ENCODE peak calls at places on chromosomes 2 and 18, in nine cellular contexts. Q is tibial nerve, B is body of pancreas, M is kidney epithelial cell, O is heart left ventricle, I is psoas muscle, H is K562, J is astrocyte of the spinal cord, L is HepG2. R is an unnamed sample.

GRCh38 chr18:3120356-3120755 is 99.4 kb downstream of the MYOM1 start:
- DNase-seq in B (no peak), O (no peak), I (no peak), J (no peak), L (peak; percentile 57), M (no peak), Q (no peak), H (no peak), R (no peak)

GRCh38 chr18:39441648-39442047 is 1876.0 kb upstream of the CELF4 start:
- DNase-seq in H (no peak), O (no peak), L (no peak), M (no peak), I (no peak), Q (no peak), B (no peak), J (no peak), R (no peak)

GRCh38 chr2:70241338-70241737 is 7.1 kb downstream of the TIA1 start:
- DNase-seq in B (no peak), L (no peak), I (no peak), O (no peak), J (peak; percentile 35), M (no peak), H (no peak), Q (no peak), R (no peak)

GRCh38 chr18:69865656-69866241 is 81.9 kb downstream of the CD226 start:
- DNase-seq in O (no peak), L (no peak), J (no peak), B (no peak), Q (no peak), H (no peak), M (no peak), I (no peak), R (no peak)

GRCh38 chr2:12804141-12804857 is 87.6 kb downstream of the TRIB2 start:
- DNase-seq in I (no peak), H (no peak), J (no peak), Q (no peak), M (no peak), L (no peak), B (no peak), O (no peak), R (no peak)

GRCh38 chr2:60819155-60819862 is 62.1 kb upstream of the REL start:
- DNase-seq in Q (no peak), M (no peak), O (no peak), L (no peak), J (no peak), H (no peak), B (peak; percentile 15), I (no peak), R (no peak)

GRCh38 chr2:179811042-179811441 is 50.4 kb downstream of the ZNF385B start:
- DNase-seq in B (no peak), O (no peak), I (no peak), H (no peak), L (no peak), J (no peak), M (no peak), Q (no peak), R (no peak)

GRCh38 chr2:133495226-133495625 is 73.0 kb downstream of the NCKAP5 start:
- DNase-seq in H (no peak), L (no peak), O (no peak), M (no peak), J (no peak), Q (no peak), I (no peak), B (no peak), R (no peak)

GRCh38 chr2:164625378-164625971 is 4.2 kb upstream of the GRB14 start:
- DNase-seq in M (no peak), B (no peak), O (no peak), H (no peak), J (peak; percentile 36), I (no peak), L (no peak), Q (no peak), R (no peak)

GRCh38 chr2:238738917-238739316 is 109.0 kb upstream of the TWIST2 start:
- DNase-seq in M (no peak), J (no peak), Q (no peak), O (no peak), B (no peak), I (no peak), H (no peak), L (no peak), R (no peak)

GRCh38 chr18:36903215-36903928 is 74.4 kb downstream of the KIAA1328 start:
- DNase-seq in M (no peak), I (no peak), O (no peak), H (no peak), L (no peak), J (peak; percentile 10), B (no peak), Q (no peak), R (no peak)

GRCh38 chr18:79542876-79543750 is 136.5 kb upstream of the CTDP1 start:
- DNase-seq in I (peak; percentile 19), Q (no peak), O (peak; percentile 48), J (no peak), M (no peak), L (no peak), H (no peak), B (no peak), R (no peak)

GRCh38 chr2:177553176-177553909 is 160.8 kb downstream of the AGPS start:
- DNase-seq in M (no peak), B (no peak), L (no peak), J (peak; percentile 18), Q (no peak), O (no peak), I (no peak), H (no peak), R (no peak)

GRCh38 chr18:57353137-57353939 is 981 bp downstream of the ST8SIA3 start:
- DNase-seq in M (no peak), B (peak; percentile 33), I (no peak), H (no peak), L (no peak), Q (no peak), O (no peak), J (no peak), R (peak; percentile 63)

DNA sequence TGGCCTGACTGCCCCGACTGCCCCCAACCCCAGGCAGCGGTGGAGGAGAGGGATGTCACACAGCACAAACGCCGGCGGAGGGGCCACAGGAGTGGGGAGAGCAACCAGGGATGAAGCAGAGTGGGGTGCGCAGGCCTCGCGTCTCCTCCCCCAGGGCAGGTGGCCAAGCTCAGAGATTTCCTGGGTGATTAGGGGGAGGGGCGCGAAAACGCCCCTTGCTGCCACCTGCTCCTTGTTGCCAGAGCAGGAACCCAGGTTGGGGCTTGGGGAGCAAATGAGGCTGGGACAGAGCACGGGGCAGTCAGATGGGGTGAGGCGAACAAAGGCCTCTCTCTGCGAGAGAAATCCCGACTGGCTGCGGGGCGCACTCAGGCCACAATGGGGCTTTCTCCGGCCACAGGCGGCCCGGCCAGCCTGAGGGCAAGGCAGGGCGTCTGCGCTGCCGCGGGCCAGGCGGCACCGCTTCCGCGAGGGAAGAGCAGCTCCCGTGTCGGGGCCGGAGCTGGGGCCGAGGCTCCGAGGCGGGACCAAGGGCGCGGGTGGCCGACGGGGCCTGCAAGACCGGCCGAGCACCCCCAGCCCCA is 11.5 kb downstream of the TEX44 start:
- DNase-seq in B (peak; percentile 71), O (peak; percentile 54), L (peak; percentile 36), J (no peak), H (peak; percentile 21), M (no peak), I (peak; percentile 79), Q (peak; percentile 51), R (no peak)
- TF ChIP-seq CTCF in B (no peak), O (no peak), L (peak; percentile 16), J (no peak), H (no peak), M (no peak), I (no peak), Q (peak; percentile 46), R (no peak)

DNA sequence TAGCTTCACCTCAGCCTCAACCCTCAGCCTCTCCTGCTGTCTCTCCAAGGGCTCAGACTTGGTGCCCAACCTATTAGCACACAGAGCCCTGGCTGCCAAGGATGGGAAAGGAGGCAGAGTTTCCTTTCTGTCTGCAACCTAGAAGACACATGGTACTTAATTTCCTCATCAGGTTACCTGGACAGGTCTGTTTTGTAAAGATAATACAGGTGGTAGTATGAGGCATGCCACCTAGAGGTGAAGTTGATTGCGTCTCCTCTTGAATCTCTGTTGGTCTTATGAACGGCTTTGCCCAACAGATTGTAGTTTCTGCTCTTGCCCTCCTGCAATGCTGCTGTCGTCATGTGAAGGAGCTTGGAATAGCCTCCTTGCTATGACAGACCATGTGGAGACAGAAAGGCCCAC is 44.5 kb upstream of the RMND5A start:
- DNase-seq in B (peak; percentile 65), J (no peak), I (no peak), H (no peak), M (no peak), L (peak; percentile 55), O (no peak), Q (no peak), R (no peak)
- TF ChIP-seq CTCF in B (peak; percentile 62), J (no peak), I (no peak), H (no peak), M (no peak), L (peak; percentile 73), O (no peak), Q (no peak), R (no peak)

DNA sequence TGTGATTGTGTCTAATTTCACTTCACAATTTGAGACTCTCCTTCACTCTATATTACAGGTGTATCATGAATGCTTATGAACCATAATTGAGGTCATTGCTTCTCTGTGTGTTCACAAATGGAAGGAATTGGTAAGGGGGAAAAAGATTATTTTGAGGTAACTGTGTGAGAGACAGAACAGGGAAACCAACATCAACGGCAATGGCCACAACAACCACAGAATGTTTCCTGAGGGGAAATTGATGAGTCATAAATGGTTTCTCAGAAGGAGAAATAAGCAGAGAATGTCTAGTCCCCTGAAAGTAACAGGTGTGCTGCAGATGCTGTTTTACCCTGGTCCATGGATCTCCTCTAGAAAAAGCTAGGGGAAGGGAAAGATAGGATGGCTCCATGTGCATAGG is 361.2 kb upstream of the GALNT5 start:
- DNase-seq in L (no peak), O (no peak), Q (no peak), H (no peak), I (no peak), M (peak; percentile 39), B (no peak), J (peak; percentile 77), R (no peak)
- TF ChIP-seq CTCF in L (no peak), O (no peak), Q (no peak), H (no peak), I (no peak), M (no peak), B (no peak), J (no peak), R (no peak)

GRCh38 chr2:109399061-109399460 is 214.7 kb downstream of the SEPTIN10 start:
- DNase-seq in B (no peak), Q (no peak), I (no peak), H (no peak), L (no peak), O (no peak), J (no peak), M (no peak), R (no peak)

GRCh38 chr2:109397883-109398282 is 215.9 kb downstream of the SEPTIN10 start:
- DNase-seq in H (no peak), I (no peak), M (no peak), B (no peak), O (no peak), Q (no peak), L (no peak), J (no peak), R (no peak)

GRCh38 chr2:109395487-109396337 is 218.1 kb downstream of the SEPTIN10 start:
- DNase-seq in H (no peak), M (no peak), O (no peak), L (no peak), I (no peak), B (no peak), Q (no peak), J (no peak), R (no peak)

GRCh38 chr2:109398616-109399015 is 215.2 kb downstream of the SEPTIN10 start:
- DNase-seq in J (peak; percentile 39), H (no peak), O (no peak), B (no peak), I (no peak), Q (no peak), L (no peak), M (peak; percentile 21), R (no peak)

GRCh38 chr2:109396338-109397180 is 217.2 kb downstream of the SEPTIN10 start:
- DNase-seq in I (no peak), H (no peak), L (no peak), Q (no peak), B (peak; percentile 14), J (no peak), O (no peak), M (no peak), R (peak; percentile 35)
- TF ChIP-seq CTCF in I (no peak), H (no peak), L (peak; percentile 14), Q (no peak), B (no peak), J (no peak), O (no peak), M (no peak), R (no peak)